ENCODE peak calls at places on chromosomes 11 and 22, in four cellular contexts. O is chondrocyte, I is HFF-Myc, N is germinal center. L is an unnamed sample.

GRCh38 chr11:114666760-114667159 is 11.6 kb upstream of the NXPE2 start:
- DNase-seq in I (no peak), N (no peak), O (no peak), L (no peak)

GRCh38 chr22:49328630-49329405 is 498.9 kb downstream of the BRD1 start:
- DNase-seq in N (no peak), O (peak; percentile 59), I (no peak), L (no peak)

GRCh38 chr22:34096770-34097169 is 176.5 kb upstream of the LARGE1 start:
- DNase-seq in O (no peak), I (no peak), N (no peak), L (no peak)

GRCh38 chr11:789951-790350 is at the start of gene CEND1:
- DNase-seq in O (no peak), N (peak; percentile 43), I (no peak), L (no peak)

GRCh38 chr22:20904008-20904979 is 12.9 kb upstream of the CRKL start:
- DNase-seq in N (no peak), O (no peak), I (peak; percentile 48), L (peak; percentile 36)

GRCh38 chr11:119828819-119829218 is 99.8 kb upstream of the NECTIN1 start:
- DNase-seq in O (no peak), N (no peak), I (no peak), L (no peak)

GRCh38 chr11:15927196-15927865 is 429.0 kb downstream of the SOX6 start:
- DNase-seq in N (no peak), O (no peak), I (no peak), L (no peak)

GRCh38 chr22:38704568-38705234 is 1.0 kb upstream of the GTPBP1 start:
- DNase-seq in I (no peak), N (no peak), O (no peak), L (no peak)

GRCh38 chr11:93849751-93850584 is 450 bp downstream of the VSTM5 start:
- DNase-seq in N (no peak), I (no peak), O (no peak), L (peak; percentile 22)

GRCh38 chr11:119567667-119568582 is 145.0 kb upstream of the THY1 start:
- DNase-seq in O (no peak), N (peak; percentile 12), I (peak; percentile 85), L (no peak)

GRCh38 chr11:4084406-4084805 is 10.2 kb upstream of the RRM1 start:
- DNase-seq in O (no peak), I (no peak), N (no peak), L (no peak)

GRCh38 chr22:38872831-38873248 is 824 bp upstream of the CBX6 start:
- DNase-seq in N (no peak), O (peak; percentile 90), I (no peak), L (no peak)